ENCODE peak calls at places on chromosome 6, in six cellular contexts. T is HAP-1; Z is effector memory CD8-positive, alpha-beta T cell; W is ureter; U is stimulated activated CD4-positive, alpha-beta T cell treated with anti-CD3 and anti-CD28 coated beads, Interleukin-1b, Interleukin-23, amount 100 ng/mL, for 4 hours; J is WERI-Rb-1. O is an unnamed sample.

GRCh38 chr6:1461207-1461606 is 71.8 kb downstream of the FOXF2 start:
- DNase-seq in J (no peak), Z (no peak), U (no peak), W (no peak), T (no peak), O (no peak)

GRCh38 chr6:131250121-131250520 is 114.9 kb downstream of the AKAP7 start:
- DNase-seq in Z (no peak), J (no peak), T (peak), W (peak), U (peak), O (peak)

GRCh38 chr6:33634203-33634727 is 13.1 kb downstream of the ITPR3 start:
- DNase-seq in U (no peak), W (no peak), T (no peak), Z (no peak), J (no peak), O (peak)

GRCh38 chr6:7532232-7532631 is 9.2 kb upstream of the DSP start:
- DNase-seq in J (no peak), W (peak), Z (no peak), T (no peak), U (no peak), O (peak)

GRCh38 chr6:13431861-13432465 is 55.4 kb downstream of the GFOD1 start:
- DNase-seq in U (no peak), T (no peak), J (no peak), Z (no peak), W (no peak), O (peak)

GRCh38 chr6:98787961-98788360 is 46.4 kb upstream of the POU3F2 start:
- DNase-seq in W (no peak), U (no peak), T (peak), Z (no peak), J (no peak), O (no peak)

GRCh38 chr6:70834520-70834919 is 122.3 kb downstream of the B3GAT2 start:
- DNase-seq in W (no peak), J (no peak), Z (no peak), U (no peak), T (no peak), O (no peak)

GRCh38 chr6:169971171-169971861 is 219.9 kb downstream of the ERMARD start:
- DNase-seq in J (no peak), W (peak), U (no peak), Z (no peak), T (no peak), O (no peak)

GRCh38 chr6:154302111-154302752 is 54.4 kb downstream of the IPCEF1 start:
- DNase-seq in T (no peak), J (no peak), U (no peak), Z (no peak), W (no peak), O (peak)

GRCh38 chr6:44451803-44452690 is 64.5 kb downstream of the CDC5L start:
- DNase-seq in W (no peak), U (no peak), Z (no peak), J (no peak), T (no peak), O (no peak)

GRCh38 chr6:161354241-161354840 is 80.5 kb upstream of the AGPAT4 start:
- DNase-seq in U (no peak), W (no peak), T (no peak), Z (no peak), J (no peak), O (no peak)

GRCh38 chr6:34292954-34293353 is 44.1 kb upstream of the SMIM29 start:
- DNase-seq in T (no peak), J (no peak), Z (no peak), U (no peak), W (no peak), O (no peak)

O was measured in NCI-H146.